ENCODE peak calls at places on chromosomes 16 and 17, in six cellular contexts. I, L, G, V, K and D are unnamed samples. For H3K4me1, the result is how much of the 10 kb centered on the place peaks cover.

GRCh38 chr17:8126306-8127066 is 2.6 kb upstream of the HES7 start:
- DNase-seq in I (peak), L (peak), G (no peak), V (peak), K (no peak), D (peak)

GRCh38 chr17:34154916-34155730 is 100.0 kb upstream of the CCL2 start:
- DNase-seq in I (no peak), L (peak), G (no peak), V (no peak), K (no peak), D (no peak)

GRCh38 chr16:74034862-74035261 is 261.8 kb upstream of the PSMD7 start:
- DNase-seq in I (peak), L (peak), G (no peak), V (peak), K (no peak), D (no peak)

GRCh38 chr17:31444026-31444425 is 52.6 kb downstream of the RAB11FIP4 start:
- DNase-seq in I (no peak), L (no peak), G (no peak), V (no peak), K (no peak), D (no peak)

GRCh38 chr17:61047517-61047916 is 352.1 kb upstream of the TBX2 start:
- DNase-seq in I (no peak), L (no peak), G (no peak), V (no peak), K (no peak), D (no peak)

GRCh38 chr16:57725077-57725953 is 10.3 kb upstream of the KATNB1 start:
- DNase-seq in I (no peak), L (no peak), G (no peak), V (peak), K (no peak), D (no peak)

GRCh38 chr16:24537474-24538337 is 1.7 kb upstream of the RBBP6 start:
- DNase-seq in I (peak), L (no peak), G (no peak), V (peak), K (no peak), D (no peak)

GRCh38 chr16:47986031-47986430 is 169.8 kb downstream of the ABCC12 start:
- DNase-seq in I (no peak), L (peak), G (no peak), V (peak), K (no peak), D (no peak)

GRCh38 chr17:74235040-74235581 is 21.7 kb downstream of the TTYH2 start:
- DNase-seq in I (no peak), L (no peak), G (no peak), V (no peak), K (no peak), D (no peak)

GRCh38 chr17:77492446-77493237 is 351.9 kb downstream of the SEC14L1 start:
- DNase-seq in I (no peak), L (no peak), G (no peak), V (no peak), K (peak), D (peak)

GRCh38 chr16:18958621-18959578 is 24.8 kb upstream of the TMC7 start:
- DNase-seq in I (no peak), L (no peak), G (no peak), V (peak), K (no peak), D (no peak)

GRCh38 chr16:31083081-31083480 is 5.7 kb downstream of the PRSS53 start:
- DNase-seq in I (no peak), L (no peak), G (no peak), V (peak), K (no peak), D (no peak)

GRCh38 chr16:12150600-12150999 is 174.1 kb downstream of the SNX29 start:
- DNase-seq in I (no peak), L (no peak), G (no peak), V (no peak), K (no peak), D (no peak)

GRCh38 chr16:31335431-31335830 is 19.5 kb upstream of the ITGAX start:
- DNase-seq in I (no peak), L (no peak), G (no peak), V (no peak), K (no peak), D (no peak)

GRCh38 chr17:80970044-80970761 is 21.4 kb upstream of the CHMP6 start:
- DNase-seq in I (peak), L (peak), G (no peak), V (peak), K (peak), D (peak)

GRCh38 chr16:53922805-53923645 is 219.1 kb downstream of the FTO start:
- DNase-seq in I (no peak), L (no peak), G (no peak), V (peak), K (no peak), D (no peak)

GRCh38 chr17:76678330-76678729 is 32.4 kb downstream of the MXRA7 start:
- DNase-seq in I (no peak), L (no peak), G (peak), V (no peak), K (no peak), D (peak)

GRCh38 chr17:71251936-71252335 is 868.9 kb upstream of the SOX9 start:
- DNase-seq in I (no peak), L (no peak), G (no peak), V (no peak), K (no peak), D (no peak)

GRCh38 chr17:45127209-45127582 is 5.1 kb downstream of the PLCD3 start:
- DNase-seq in I (peak), L (no peak), G (no peak), V (no peak), K (no peak), D (no peak)
- H3K4me1 ChIP-seq in I (half or more), L (under half), G (half or more), V (under half), K (half or more), D (under half)

DNA sequence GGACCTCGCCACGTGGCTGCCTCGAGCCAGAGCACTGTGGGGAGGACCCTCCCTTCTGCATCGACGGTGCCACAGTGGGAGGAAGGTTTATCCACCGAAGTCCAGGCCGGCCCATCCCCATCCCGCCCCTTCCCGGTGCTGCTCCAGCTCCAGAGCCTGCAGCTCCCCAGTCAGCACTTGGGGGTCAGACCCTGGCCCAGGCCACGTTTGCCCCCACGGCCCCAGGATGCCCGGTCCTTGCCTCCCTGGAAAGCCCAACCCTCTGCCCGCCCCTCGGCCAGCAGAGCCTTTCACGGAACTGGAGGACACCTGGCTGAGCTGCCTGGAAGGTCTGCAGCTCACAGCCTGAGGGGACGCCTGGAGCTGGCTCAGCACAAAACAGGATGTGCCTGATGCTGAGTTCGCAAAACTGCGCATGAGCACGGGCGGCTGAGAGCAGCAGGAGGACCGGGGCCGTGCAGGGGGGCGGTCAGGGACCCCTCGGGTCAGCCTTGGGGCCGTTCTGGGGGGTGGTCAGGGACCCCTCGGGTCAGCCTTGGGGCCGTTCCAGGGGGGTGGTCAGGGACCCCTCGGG is 29.7 kb upstream of the SSTR5 start:
- DNase-seq in I (no peak), L (no peak), G (no peak), V (peak), K (no peak), D (no peak)
- H3K27ac ChIP-seq in I (no peak), L (no peak), G (no peak), V (no peak), K (no peak), D (no peak)

DNA sequence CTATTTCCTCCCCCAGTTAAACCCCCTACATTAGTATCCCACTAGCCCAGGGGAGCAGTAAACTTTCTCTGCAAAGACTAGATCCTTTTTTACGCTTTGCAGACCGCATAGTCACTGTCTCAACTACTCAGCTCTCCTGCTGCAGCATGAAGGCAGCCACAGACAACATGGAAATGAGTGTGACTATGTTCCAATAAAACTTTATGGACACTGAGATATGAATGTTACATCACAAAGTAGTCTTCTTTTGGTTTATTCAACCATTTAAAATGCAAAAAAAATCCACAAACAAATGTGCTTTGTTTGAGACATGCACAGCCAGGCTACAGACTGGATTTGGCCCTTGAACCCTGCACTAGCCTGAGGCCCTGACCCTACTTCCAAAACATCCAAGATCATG is 1.9 kb upstream of the RNASEK start:
- DNase-seq in I (no peak), L (no peak), G (no peak), V (no peak), K (no peak), D (no peak)
- H3K4me3 ChIP-seq in I (no peak), L (no peak), G (peak), V (no peak), K (peak), D (no peak)

GRCh38 chr17:2797632-2798031 is 1.4 kb downstream of the RAP1GAP2 start:
- DNase-seq in I (no peak), L (no peak), G (no peak), V (no peak), K (no peak), D (no peak)
- H3K4me1 ChIP-seq in I (under half), L (under half), G (under half), V (under half), K (under half), D (under half)

GRCh38 chr17:1584167-1584566 is 21.6 kb upstream of the PITPNA start:
- DNase-seq in I (no peak), L (no peak), G (no peak), V (no peak), K (no peak), D (no peak)

GRCh38 chr17:1577657-1578428 is 15.3 kb upstream of the PITPNA start:
- DNase-seq in I (no peak), L (no peak), G (peak), V (no peak), K (no peak), D (no peak)

GRCh38 chr17:1580979-1581676 is 18.5 kb upstream of the PITPNA start:
- DNase-seq in I (no peak), L (no peak), G (peak), V (no peak), K (no peak), D (no peak)

GRCh38 chr17:1583569-1583968 is 21.0 kb upstream of the PITPNA start:
- DNase-seq in I (no peak), L (no peak), G (no peak), V (no peak), K (no peak), D (no peak)

GRCh38 chr17:1582374-1582773 is 19.8 kb upstream of the PITPNA start:
- DNase-seq in I (no peak), L (no peak), G (no peak), V (no peak), K (no peak), D (no peak)
- H3K27ac ChIP-seq in I (no peak), L (no peak), G (peak), V (no peak), K (no peak), D (no peak)

GRCh38 chr17:28667870-28668269 is 5.9 kb downstream of the SUPT6H start:
- DNase-seq in I (no peak), L (no peak), G (no peak), V (no peak), K (no peak), D (no peak)
- H3K4me3 ChIP-seq in I (no peak), L (no peak), G (no peak), V (no peak), K (no peak), D (no peak)